ENCODE peak calls at places on chromosomes 2 and 18, in six cellular contexts. V is type B pancreatic cell, D is pancreas, N is Caco-2, G is neural progenitor cell, O is heart left ventricle. B is an unnamed sample.

GRCh38 chr2:152676461-152676860 is 40.8 kb downstream of the PRPF40A start:
- DNase-seq in V (no peak), N (no peak), G (no peak), D (no peak), O (no peak), B (no peak)

GRCh38 chr2:102310964-102311640 is at the start of gene IL1RL1:
- DNase-seq in V (no peak), D (no peak), N (no peak), G (no peak), O (no peak), B (no peak)

GRCh38 chr2:45729753-45730512 is 78.5 kb downstream of the PRKCE start:
- DNase-seq in O (no peak), D (no peak), G (peak), V (no peak), N (peak), B (no peak)

GRCh38 chr2:226656367-226656766 is 143.3 kb downstream of the IRS1 start:
- DNase-seq in D (no peak), G (no peak), O (no peak), V (no peak), N (no peak), B (peak)

GRCh38 chr2:48233005-48233404 is 296.9 kb upstream of the STON1 start:
- DNase-seq in V (no peak), G (no peak), O (no peak), N (no peak), D (no peak), B (no peak)

GRCh38 chr2:32721376-32721775 is 93.5 kb downstream of the TTC27 start:
- DNase-seq in O (no peak), G (no peak), N (no peak), V (no peak), D (no peak), B (no peak)

GRCh38 chr2:178804791-178805190 is 2.4 kb downstream of the TTN start:
- DNase-seq in N (peak), D (no peak), V (no peak), G (peak), O (no peak), B (no peak)

GRCh38 chr2:54306561-54306960 is 50.5 kb upstream of the TSPYL6 start:
- DNase-seq in N (no peak), G (no peak), O (no peak), D (no peak), V (no peak), B (peak)

GRCh38 chr2:191815010-191815409 is 31.9 kb downstream of the CAVIN2 start:
- DNase-seq in D (no peak), N (no peak), V (no peak), O (no peak), G (no peak), B (no peak)

GRCh38 chr2:124689348-124689747 is 664.3 kb downstream of the CNTNAP5 start:
- DNase-seq in D (no peak), G (no peak), V (no peak), N (no peak), O (no peak), B (no peak)

GRCh38 chr2:172350844-172351480 is 76.4 kb upstream of the ITGA6 start:
- DNase-seq in O (peak), V (no peak), D (peak), N (no peak), G (no peak), B (no peak)

GRCh38 chr2:10016802-10017258 is 26.5 kb upstream of the KLF11 start:
- DNase-seq in D (no peak), V (no peak), O (no peak), N (no peak), G (no peak), B (no peak)

GRCh38 chr2:156434461-156435291 is 1.5 kb upstream of the GPD2 start:
- DNase-seq in D (no peak), G (peak), O (no peak), V (no peak), N (no peak), B (peak)

GRCh38 chr18:29596959-29597358 is 1420.0 kb upstream of the CDH2 start:
- DNase-seq in N (no peak), O (no peak), D (no peak), V (no peak), G (no peak), B (no peak)

GRCh38 chr2:230863442-230864121 is 1.2 kb upstream of the ITM2C start:
- DNase-seq in G (no peak), N (no peak), V (no peak), O (no peak), D (no peak), B (no peak)

GRCh38 chr18:3683483-3683882 is 233.5 kb downstream of the TGIF1 start:
- DNase-seq in N (no peak), G (no peak), V (no peak), D (no peak), O (no peak), B (no peak)

GRCh38 chr2:193103064-193103463 is 908.3 kb upstream of the TMEFF2 start:
- DNase-seq in O (no peak), D (no peak), N (no peak), V (no peak), G (no peak), B (peak)

GRCh38 chr2:84459944-84460429 is 907 bp upstream of the SUCLG1 start:
- DNase-seq in V (no peak), O (no peak), N (peak), G (peak), D (no peak), B (no peak)

GRCh38 chr18:31977270-31977872 is 34.4 kb upstream of the TRAPPC8 start:
- DNase-seq in V (no peak), O (no peak), D (peak), N (peak), G (peak), B (peak)

GRCh38 chr18:26017929-26018328 is 72.5 kb downstream of the SS18 start:
- DNase-seq in D (no peak), V (no peak), O (no peak), G (no peak), N (no peak), B (no peak)

GRCh38 chr2:144950874-144951560 is 431.1 kb upstream of the ZEB2 start:
- DNase-seq in D (no peak), N (no peak), O (no peak), G (no peak), V (no peak), B (peak)

GRCh38 chr2:119112770-119113488 is 45.6 kb downstream of the C1QL2 start:
- DNase-seq in G (no peak), D (no peak), O (no peak), N (no peak), V (peak), B (no peak)

GRCh38 chr18:55439036-55439435 is 149.0 kb downstream of the TCF4 start:
- DNase-seq in G (peak), D (no peak), N (no peak), V (no peak), O (no peak), B (no peak)

GRCh38 chr2:241272298-241272721 is 43.2 kb downstream of the HDLBP start:
- DNase-seq in O (peak), D (peak), G (peak), N (peak), V (no peak), B (peak)

GRCh38 chr2:190869721-190870120 is 10.9 kb upstream of the GLS start:
- DNase-seq in O (no peak), N (no peak), D (no peak), G (no peak), V (no peak), B (no peak)

GRCh38 chr2:170530284-170530745 is 184.8 kb upstream of the SP5 start:
- DNase-seq in N (peak), G (peak), D (peak), O (peak), V (no peak), B (peak)

GRCh38 chr2:218798767-218799504 is 17.0 kb downstream of the CYP27A1 start:
- DNase-seq in V (no peak), D (no peak), G (no peak), O (no peak), N (no peak), B (no peak)

GRCh38 chr2:147636238-147636887 is 208.5 kb upstream of the ACVR2A start:
- DNase-seq in O (no peak), V (no peak), N (no peak), G (no peak), D (no peak), B (peak)

GRCh38 chr2:212145111-212145510 is 393.5 kb downstream of the ERBB4 start:
- DNase-seq in N (no peak), V (no peak), G (no peak), O (no peak), D (no peak), B (peak)

DNA sequence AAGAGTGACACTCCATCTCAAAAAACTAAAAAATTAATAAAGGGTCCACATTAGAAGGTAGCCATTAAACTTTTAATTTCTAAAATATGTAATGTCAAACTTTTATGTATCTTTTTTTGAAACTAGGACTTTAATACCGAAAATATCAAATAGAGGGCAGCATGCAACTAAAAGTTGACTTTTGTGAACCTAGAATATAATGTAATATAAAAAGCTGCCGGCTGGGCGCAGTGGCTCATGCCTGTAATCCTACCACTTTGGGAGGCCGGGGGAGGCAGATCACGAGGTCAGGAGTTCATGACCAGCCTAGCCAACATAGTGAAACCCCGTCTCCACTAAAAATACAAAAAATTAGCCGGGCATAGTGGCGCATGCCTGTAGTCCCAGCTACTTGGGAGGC is 62.8 kb downstream of the INO80D start:
- DNase-seq in N (no peak), D (no peak), V (no peak), O (no peak), G (no peak), B (no peak)
- TF ChIP-seq CTCF in N (no peak), D (no peak), V (no peak), O (peak), G (no peak), B (no peak)

GRCh38 chr2:185208261-185208660 is 530.3 kb upstream of the FSIP2 start:
- DNase-seq in D (peak), N (peak), G (peak), O (no peak), V (no peak), B (peak)
- TF ChIP-seq CTCF in D (peak), N (peak), G (peak), O (peak), V (peak), B (peak)

GRCh38 chr2:108958632-108959341 is 30.2 kb downstream of the EDAR start:
- DNase-seq in D (no peak), V (no peak), G (no peak), O (no peak), N (no peak), B (no peak)

GRCh38 chr2:108959401-108959800 is 29.6 kb downstream of the EDAR start:
- DNase-seq in N (no peak), D (no peak), V (no peak), O (no peak), G (no peak), B (no peak)

GRCh38 chr2:108958002-108958401 is 31.0 kb downstream of the EDAR start:
- DNase-seq in N (peak), O (no peak), D (no peak), G (no peak), V (no peak), B (no peak)

GRCh38 chr2:108963057-108963456 is 26.0 kb downstream of the EDAR start:
- DNase-seq in V (no peak), D (no peak), O (no peak), N (no peak), G (no peak), B (no peak)

DNA sequence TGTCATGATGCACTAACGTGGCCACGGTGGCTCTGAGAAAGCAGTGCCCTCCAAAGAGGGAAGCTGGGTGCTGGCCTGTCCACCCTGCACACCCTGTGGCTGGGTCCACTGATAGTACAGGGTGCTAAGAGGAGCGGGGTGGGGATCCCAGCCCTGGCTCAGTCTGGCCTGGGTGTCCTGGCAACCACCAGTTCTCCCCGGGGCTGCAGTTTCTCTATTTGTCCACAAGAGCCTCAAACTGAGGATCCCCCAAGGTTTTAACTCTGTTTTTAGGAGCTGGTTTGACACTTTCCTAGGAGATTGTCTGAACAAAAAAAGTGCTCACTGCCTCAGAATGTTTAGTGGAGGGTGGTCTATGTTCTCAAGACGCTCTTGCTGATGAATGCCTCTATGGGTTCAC is 29.0 kb downstream of the EDAR start:
- DNase-seq in O (no peak), V (no peak), G (no peak), D (no peak), N (no peak), B (no peak)
- TF ChIP-seq CTCF in O (no peak), V (peak), G (peak), D (no peak), N (no peak), B (no peak)

DNA sequence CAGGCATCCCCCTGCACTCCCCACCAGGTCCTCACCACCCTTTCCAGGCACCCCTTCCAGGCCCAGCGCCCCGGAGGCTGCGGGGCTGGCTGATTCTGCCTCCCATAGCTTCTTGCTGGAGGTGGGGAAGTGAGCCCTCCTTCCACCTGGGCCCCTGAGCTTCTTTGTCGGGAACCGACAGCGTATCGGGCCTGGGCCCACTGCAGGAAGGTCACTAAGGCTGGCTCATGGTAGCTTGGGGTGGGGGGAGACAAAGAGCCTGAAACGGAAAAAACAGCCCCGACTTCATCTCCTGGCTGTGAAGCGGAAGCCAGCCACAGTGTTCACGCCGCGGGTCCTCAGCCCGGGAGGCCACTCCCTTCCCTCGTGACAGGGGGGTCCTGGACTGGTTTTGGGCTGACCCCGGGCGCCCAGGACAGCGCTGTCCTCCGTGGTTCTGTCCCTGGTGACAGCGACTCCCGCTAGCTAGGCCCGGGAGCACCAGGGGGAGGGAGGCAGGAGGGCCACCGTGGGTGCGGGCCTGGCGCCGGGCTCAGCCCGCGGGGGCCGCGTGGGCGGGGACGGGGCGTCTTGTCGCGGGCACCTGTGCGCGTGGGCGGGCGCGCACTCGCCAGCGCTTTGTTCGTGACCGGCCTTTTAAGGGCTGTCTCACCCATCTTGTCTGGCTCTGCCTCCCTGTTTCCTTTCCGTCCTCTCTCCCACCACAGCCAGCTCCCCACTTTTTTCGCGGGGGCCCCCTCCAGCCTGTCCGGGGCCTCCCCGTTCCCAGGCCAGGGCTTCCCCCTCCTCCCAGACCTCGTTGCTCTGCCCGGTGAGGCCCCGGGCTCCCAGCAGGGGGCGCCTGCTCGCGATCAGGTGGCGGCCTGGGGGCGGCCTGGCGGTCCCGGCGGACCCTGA is 64.9 kb downstream of the DNMT3A start:
- DNase-seq in D (peak), N (no peak), V (no peak), G (peak), O (peak), B (no peak)
- TF ChIP-seq CTCF in D (peak), N (no peak), V (peak), G (peak), O (peak), B (peak)

DNA sequence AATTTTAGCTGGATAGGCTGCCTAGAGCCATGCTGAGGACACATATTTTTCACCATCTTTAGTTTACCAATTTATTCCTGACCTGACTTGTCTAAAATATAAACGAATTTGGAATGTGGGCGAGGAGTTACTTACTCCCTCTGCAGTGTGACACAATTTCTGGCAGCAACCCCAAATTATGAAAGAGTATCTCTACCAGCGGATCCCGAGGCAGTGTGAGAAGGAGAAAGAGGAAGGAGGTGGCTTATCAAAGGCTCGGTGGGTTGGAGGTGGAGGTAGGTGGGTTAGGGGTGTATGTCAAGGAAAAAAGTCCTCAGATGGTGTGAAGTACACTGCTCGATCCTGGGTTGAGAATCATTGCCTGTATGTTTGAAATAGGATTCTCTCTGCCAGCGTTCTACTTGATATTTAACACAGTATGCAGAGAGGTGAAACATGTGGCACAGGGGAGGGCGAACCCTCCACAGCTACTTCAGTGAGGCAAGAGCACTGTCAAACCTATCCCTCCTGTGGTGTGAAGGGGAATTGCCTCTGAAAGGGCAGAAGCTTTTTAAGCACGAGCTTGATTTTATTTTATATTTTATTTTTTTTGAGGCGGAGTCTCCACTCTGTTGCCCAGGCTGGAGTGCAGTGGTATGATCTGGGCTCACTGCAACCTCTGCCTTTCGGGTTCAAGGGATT is 76.0 kb downstream of the RFTN2 start:
- DNase-seq in G (peak), D (no peak), N (peak), V (no peak), O (no peak), B (peak)
- TF ChIP-seq CTCF in G (peak), D (no peak), N (peak), V (peak), O (no peak), B (peak)

DNA sequence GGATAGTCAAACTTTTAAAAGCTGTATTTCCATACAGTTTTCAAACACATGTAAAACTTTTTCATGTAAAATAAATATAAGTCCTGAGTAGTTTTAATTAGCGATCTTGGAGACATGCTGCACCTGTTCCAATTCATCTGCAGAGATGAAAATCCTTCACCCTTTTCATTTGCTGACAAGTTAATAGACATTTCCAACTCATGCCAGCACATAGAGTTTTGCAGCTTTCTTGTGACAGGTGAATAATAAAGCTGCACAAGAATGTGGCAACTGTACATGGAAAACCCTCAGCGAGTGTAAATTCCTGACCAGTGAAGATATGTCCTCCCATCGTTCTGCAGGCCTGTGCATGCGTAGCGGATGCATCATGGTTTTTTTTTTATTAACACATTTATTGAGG is 771.4 kb downstream of the TDRD15 start:
- DNase-seq in D (no peak), O (no peak), N (no peak), V (no peak), G (no peak), B (no peak)
- TF ChIP-seq CTCF in D (no peak), O (no peak), N (no peak), V (no peak), G (no peak), B (no peak)

GRCh38 chr2:26011609-26011989 is 22.3 kb upstream of the RAB10 start:
- DNase-seq in D (no peak), O (no peak), G (no peak), V (no peak), N (no peak), B (no peak)

GRCh38 chr2:26009567-26009963 is 24.3 kb upstream of the RAB10 start:
- DNase-seq in V (no peak), O (no peak), G (no peak), D (no peak), N (no peak), B (no peak)

GRCh38 chr2:26011990-26012856 is 21.7 kb upstream of the RAB10 start:
- DNase-seq in N (peak), G (peak), D (peak), O (peak), V (no peak), B (peak)

GRCh38 chr2:26008851-26009566 is 24.9 kb upstream of the RAB10 start:
- DNase-seq in G (no peak), N (no peak), D (peak), O (peak), V (no peak), B (no peak)

DNA sequence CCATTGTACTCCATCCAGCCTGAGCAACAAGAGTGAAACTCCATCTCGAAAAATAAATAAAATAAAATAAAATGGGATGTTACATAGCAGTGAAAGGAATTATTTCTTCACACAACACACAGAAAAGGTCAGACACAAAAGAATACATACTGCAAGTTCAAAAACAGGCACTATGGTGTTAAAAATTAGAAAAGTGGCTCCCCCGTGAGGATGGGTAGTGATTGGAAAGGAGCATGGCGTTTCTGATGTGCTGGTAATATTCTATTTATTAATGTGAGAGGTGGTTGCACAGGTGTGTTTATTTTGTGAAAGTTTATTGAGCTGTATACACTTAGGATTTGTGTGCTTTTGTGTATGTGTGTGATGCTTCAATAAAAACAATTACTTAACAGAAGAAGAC is 22.9 kb upstream of the RAB10 start:
- DNase-seq in N (no peak), V (no peak), D (no peak), G (no peak), O (no peak), B (no peak)
- TF ChIP-seq CTCF in N (no peak), V (no peak), D (no peak), G (no peak), O (no peak), B (no peak)